ENCODE peak calls at places on chromosome 20, in seven cellular contexts. D is adrenal gland, Y is SK-N-SH, A is esophagus squamous epithelium, L is cardiac muscle cell, U is ascending aorta, F is PC-9. C is an unnamed sample. For H3K4me1 and H3K9me3, the result is how much of the 10 kb centered on the place peaks cover.

GRCh38 chr20:64151634-64152530 is 12.4 kb upstream of the MYT1 start:
- DNase-seq in D (no peak), Y (no peak), A (no peak), L (no peak), U (no peak), F (peak), C (no peak)

GRCh38 chr20:44033873-44034272 is 119.2 kb downstream of the TOX2 start:
- DNase-seq in D (no peak), Y (no peak), A (no peak), L (no peak), U (peak), F (no peak), C (no peak)

GRCh38 chr20:3616250-3616649 is 46.9 kb downstream of the GFRA4 start:
- DNase-seq in D (no peak), Y (no peak), A (no peak), L (peak), U (no peak), F (peak), C (no peak)

GRCh38 chr20:5230544-5230943 is 86.2 kb downstream of the PROKR2 start:
- DNase-seq in D (no peak), Y (no peak), A (no peak), L (no peak), U (no peak), F (no peak), C (no peak)

GRCh38 chr20:63519765-63520593 is 586 bp upstream of the PPDPF start:
- DNase-seq in D (no peak), Y (peak), A (no peak), L (no peak), U (peak), F (peak), C (peak)

GRCh38 chr20:57124800-57125399 is 141.5 kb downstream of the BMP7 start:
- DNase-seq in D (no peak), Y (no peak), A (no peak), L (no peak), U (no peak), F (no peak), C (no peak)

GRCh38 chr20:51995551-51995951 is 193.2 kb upstream of the SALL4 start:
- DNase-seq in D (no peak), Y (no peak), A (no peak), L (no peak), U (no peak), F (no peak), C (no peak)

GRCh38 chr20:54025166-54025835 is 45.1 kb downstream of the BCAS1 start:
- DNase-seq in D (no peak), Y (no peak), A (no peak), L (peak), U (no peak), F (no peak), C (no peak)

GRCh38 chr20:5127204-5127858 is 523 bp downstream of the CDS2 start:
- DNase-seq in D (peak), Y (peak), A (no peak), L (peak), U (peak), F (peak), C (peak)

GRCh38 chr20:13166006-13166405 is 55.1 kb upstream of the ISM1 start:
- DNase-seq in D (no peak), Y (no peak), A (no peak), L (no peak), U (no peak), F (no peak), C (no peak)

GRCh38 chr20:19070036-19070435 is 142.4 kb upstream of the SLC24A3 start:
- DNase-seq in D (no peak), Y (no peak), A (no peak), L (no peak), U (no peak), F (no peak), C (no peak)

GRCh38 chr20:49318430-49319203 is 40.8 kb upstream of the ZNFX1 start:
- DNase-seq in D (no peak), Y (peak), A (no peak), L (no peak), U (no peak), F (no peak), C (no peak)

GRCh38 chr20:33709905-33710541 is 10.1 kb downstream of the PXMP4 start:
- DNase-seq in D (no peak), Y (no peak), A (no peak), L (no peak), U (no peak), F (no peak), C (no peak)

GRCh38 chr20:5074050-5074674 is 45.6 kb downstream of the PCNA start:
- DNase-seq in D (peak), Y (no peak), A (no peak), L (no peak), U (no peak), F (no peak), C (no peak)

GRCh38 chr20:50151034-50151743 is 2.3 kb downstream of the PEDS1 start:
- DNase-seq in D (no peak), Y (no peak), A (no peak), L (no peak), U (no peak), F (peak), C (no peak)

GRCh38 chr20:46118481-46119020 is 437 bp downstream of the CD40 start:
- DNase-seq in D (peak), Y (no peak), A (no peak), L (peak), U (peak), F (peak), C (no peak)

GRCh38 chr20:36542019-36542488 is 735 bp downstream of the MYL9 start:
- DNase-seq in D (peak), Y (peak), A (no peak), L (peak), U (peak), F (peak), C (peak)

GRCh38 chr20:52985687-52986086 is 13.5 kb downstream of the TSHZ2 start:
- DNase-seq in D (no peak), Y (no peak), A (no peak), L (no peak), U (no peak), F (no peak), C (no peak)

GRCh38 chr20:33561981-33562601 is 72.2 kb downstream of the CBFA2T2 start:
- DNase-seq in D (peak), Y (peak), A (no peak), L (peak), U (peak), F (peak), C (peak)

GRCh38 chr20:48921883-48922867 is 664 bp downstream of the ARFGEF2 start:
- DNase-seq in D (no peak), Y (peak), A (no peak), L (no peak), U (peak), F (no peak), C (no peak)

GRCh38 chr20:38321959-38322598 is 18.1 kb downstream of the BPI start:
- DNase-seq in D (peak), Y (peak), A (no peak), L (peak), U (no peak), F (peak), C (peak)

GRCh38 chr20:60232380-60232779 is 274.2 kb downstream of the CDH26 start:
- DNase-seq in D (no peak), Y (no peak), A (no peak), L (no peak), U (no peak), F (no peak), C (no peak)

GRCh38 chr20:540391-541201 is 3.0 kb downstream of the CSNK2A1 start:
- DNase-seq in D (no peak), Y (no peak), A (no peak), L (no peak), U (no peak), F (no peak), C (no peak)

GRCh38 chr20:61759286-61760065 is 306.2 kb downstream of the TAF4 start:
- DNase-seq in D (no peak), Y (no peak), A (no peak), L (no peak), U (no peak), F (no peak), C (no peak)

GRCh38 chr20:5402903-5403531 is 86.3 kb upstream of the PROKR2 start:
- DNase-seq in D (no peak), Y (no peak), A (no peak), L (peak), U (no peak), F (peak), C (peak)

GRCh38 chr20:3890999-3891929 is 2.1 kb downstream of the PANK2 start:
- DNase-seq in D (no peak), Y (no peak), A (no peak), L (no peak), U (no peak), F (no peak), C (no peak)

GRCh38 chr20:53639647-53640440 is 46.2 kb upstream of the ZNF217 start:
- DNase-seq in D (no peak), Y (no peak), A (no peak), L (no peak), U (no peak), F (no peak), C (no peak)

GRCh38 chr20:33262658-33263065 is 20.4 kb upstream of the BPIFB1 start:
- DNase-seq in D (peak), Y (peak), A (no peak), L (peak), U (no peak), F (peak), C (peak)

GRCh38 chr20:3340443-3340842 is 67.0 kb downstream of the DNAAF9 start:
- DNase-seq in D (peak), Y (peak), A (no peak), L (peak), U (peak), F (no peak), C (peak)

GRCh38 chr20:37349517-37350491 is 3.9 kb downstream of the SRC start:
- DNase-seq in D (peak), Y (peak), A (no peak), L (peak), U (peak), F (no peak), C (no peak)

GRCh38 chr20:8057871-8058270 is 38.3 kb upstream of the TMX4 start:
- DNase-seq in D (no peak), Y (no peak), A (no peak), L (no peak), U (no peak), F (no peak), C (no peak)

GRCh38 chr20:63740070-63740500 is 509 bp downstream of the SLC2A4RG start:
- DNase-seq in D (peak), Y (peak), A (no peak), L (peak), U (peak), F (peak), C (peak)

GRCh38 chr20:59935457-59936185 is 2.2 kb upstream of the SYCP2 start:
- DNase-seq in D (no peak), Y (no peak), A (no peak), L (no peak), U (no peak), F (no peak), C (no peak)

GRCh38 chr20:53024121-53024520 is 52.0 kb downstream of the TSHZ2 start:
- DNase-seq in D (no peak), Y (no peak), A (no peak), L (no peak), U (no peak), F (no peak), C (no peak)

GRCh38 chr20:17648782-17649730 is 33.0 kb downstream of the RRBP1 start:
- DNase-seq in D (no peak), Y (peak), A (no peak), L (no peak), U (no peak), F (peak), C (no peak)

GRCh38 chr20:710762-711120 is 35.1 kb upstream of the SCRT2 start:
- DNase-seq in D (no peak), Y (no peak), A (no peak), L (no peak), U (no peak), F (no peak), C (no peak)

GRCh38 chr20:59994697-59995122 is 36.5 kb downstream of the CDH26 start:
- DNase-seq in D (no peak), Y (no peak), A (no peak), L (peak), U (no peak), F (peak), C (no peak)

DNA sequence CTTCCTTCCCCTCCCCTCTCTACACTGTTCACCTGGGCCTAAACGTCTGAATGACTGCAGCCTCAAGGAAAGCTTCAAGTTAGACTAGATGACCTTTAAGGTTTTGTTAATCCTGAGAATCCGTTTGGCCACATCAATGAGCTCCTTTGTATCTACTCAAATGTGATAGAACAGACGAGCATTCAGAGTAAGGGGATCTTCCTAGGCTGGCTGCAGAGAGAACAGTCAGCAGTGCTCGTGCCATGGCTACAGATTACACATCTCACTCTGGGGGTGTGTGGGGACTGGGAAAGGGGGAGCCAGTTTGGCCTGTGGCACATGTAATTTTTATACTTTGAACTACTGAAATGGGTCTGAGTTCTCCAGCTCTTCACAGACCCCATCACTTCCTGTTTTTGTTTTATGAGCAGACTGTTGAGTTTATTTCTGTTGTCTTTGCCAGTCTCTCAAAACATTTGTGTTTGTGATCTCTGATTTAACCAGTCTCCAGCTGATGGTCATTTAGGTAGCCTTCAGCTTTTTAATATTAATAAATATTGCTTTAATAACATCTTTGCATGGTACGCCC is 50.9 kb downstream of the KCNS1 start:
- DNase-seq in D (no peak), Y (no peak), A (no peak), L (no peak), U (no peak), F (no peak), C (no peak)
- H3K4me1 ChIP-seq in D (under half), Y (under half), A (under half), L (under half), U (under half), F (under half), C (under half)

GRCh38 chr20:24616258-24617079 is 147.0 kb downstream of the SYNDIG1 start:
- DNase-seq in D (no peak), Y (no peak), A (no peak), L (no peak), U (no peak), F (no peak), C (no peak)
- H3K9me3 ChIP-seq in D (under half), Y (under half), A (under half), L (under half), U (under half), F (under half), C (under half)

GRCh38 chr20:10739575-10739974 is 65.8 kb upstream of the JAG1 start:
- DNase-seq in D (no peak), Y (no peak), A (no peak), L (peak), U (no peak), F (peak), C (no peak)
- H3K4me3 ChIP-seq in D (no peak), Y (no peak), A (peak), L (no peak), U (peak), F (no peak), C (no peak)

DNA sequence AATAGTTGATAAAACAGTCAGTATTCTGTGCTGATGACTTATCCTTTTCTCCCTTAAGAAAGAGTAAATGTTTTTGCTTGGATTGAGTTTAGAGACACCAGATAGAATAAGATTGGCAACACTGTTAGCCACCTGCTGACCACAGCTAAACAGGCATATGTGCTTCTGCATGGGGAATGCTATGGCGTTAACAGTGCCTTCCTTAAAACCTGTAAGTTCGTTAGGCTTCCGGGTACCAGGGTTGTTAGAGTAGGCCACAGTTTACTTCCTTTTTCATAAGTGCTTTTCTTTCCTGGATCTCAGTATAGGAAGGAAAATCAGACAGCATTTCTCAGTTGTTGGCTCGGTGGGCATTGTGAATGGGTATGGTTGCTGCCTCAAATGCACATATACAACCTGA is 22.8 kb downstream of the TOP1 start:
- DNase-seq in D (no peak), Y (no peak), A (no peak), L (no peak), U (no peak), F (no peak), C (no peak)
- H3K4me1 ChIP-seq in D (half or more), Y (half or more), A (under half), L (half or more), U (under half), F (half or more), C (under half)

DNA sequence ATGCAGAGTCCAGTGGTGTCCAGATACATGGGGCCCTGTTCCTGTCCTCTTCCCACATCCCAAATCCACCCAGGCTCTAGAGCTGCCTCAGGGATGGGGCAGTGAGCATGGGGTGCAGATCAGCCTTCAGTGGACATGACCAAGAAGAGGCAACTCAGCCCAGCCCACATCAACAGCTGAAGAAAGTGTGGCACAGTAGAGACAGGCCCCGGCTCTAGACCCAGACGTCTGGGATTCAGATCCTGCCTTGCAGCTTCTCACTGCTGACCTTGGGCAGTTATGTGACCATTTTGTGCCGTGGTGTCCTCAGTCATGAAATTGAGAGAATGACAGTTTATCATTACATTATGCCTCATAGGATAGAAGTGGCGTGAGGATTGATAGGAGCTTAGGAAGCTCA is 54.6 kb upstream of the CST7 start:
- DNase-seq in D (no peak), Y (no peak), A (no peak), L (no peak), U (no peak), F (no peak), C (no peak)
- H3K9me3 ChIP-seq in D (under half), Y (under half), A (under half), L (under half), U (under half), F (under half), C (under half)

GRCh38 chr20:47358672-47359532 is 2.4 kb upstream of the ZMYND8 start:
- DNase-seq in D (peak), Y (peak), A (peak), L (peak), U (peak), F (peak), C (peak)
- H3K4me3 ChIP-seq in D (no peak), Y (no peak), A (no peak), L (no peak), U (peak), F (peak), C (peak)

GRCh38 chr20:35312348-35312747 is 20.1 kb upstream of the FAM83C start:
- DNase-seq in D (no peak), Y (no peak), A (no peak), L (peak), U (no peak), F (peak), C (no peak)
- H3K4me1 ChIP-seq in D (under half), Y (under half), A (under half), L (under half), U (under half), F (half or more), C (under half)

DNA sequence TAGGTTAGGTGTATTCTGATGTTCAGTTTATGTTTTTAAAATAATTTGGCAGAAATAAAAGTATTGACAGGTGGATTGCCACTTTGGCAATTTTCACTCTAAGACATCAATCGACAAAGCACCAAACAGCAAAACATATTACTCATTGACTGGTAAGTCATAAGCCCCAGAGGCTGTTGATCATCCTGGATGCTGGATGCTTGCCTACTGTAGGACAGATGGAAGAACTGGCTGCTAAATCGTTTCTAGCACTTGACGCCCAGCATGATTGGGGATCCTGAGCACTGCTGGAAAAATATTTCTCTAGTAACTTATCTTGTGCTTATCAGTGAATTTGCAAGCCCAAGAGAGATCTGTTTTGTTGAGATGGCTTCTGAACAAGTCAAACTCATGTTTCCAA is 1001.9 kb upstream of the FLRT3 start:
- DNase-seq in D (no peak), Y (no peak), A (no peak), L (no peak), U (no peak), F (no peak), C (no peak)
- H3K9me3 ChIP-seq in D (under half), Y (under half), A (under half), L (under half), U (under half), F (under half), C (under half)

DNA sequence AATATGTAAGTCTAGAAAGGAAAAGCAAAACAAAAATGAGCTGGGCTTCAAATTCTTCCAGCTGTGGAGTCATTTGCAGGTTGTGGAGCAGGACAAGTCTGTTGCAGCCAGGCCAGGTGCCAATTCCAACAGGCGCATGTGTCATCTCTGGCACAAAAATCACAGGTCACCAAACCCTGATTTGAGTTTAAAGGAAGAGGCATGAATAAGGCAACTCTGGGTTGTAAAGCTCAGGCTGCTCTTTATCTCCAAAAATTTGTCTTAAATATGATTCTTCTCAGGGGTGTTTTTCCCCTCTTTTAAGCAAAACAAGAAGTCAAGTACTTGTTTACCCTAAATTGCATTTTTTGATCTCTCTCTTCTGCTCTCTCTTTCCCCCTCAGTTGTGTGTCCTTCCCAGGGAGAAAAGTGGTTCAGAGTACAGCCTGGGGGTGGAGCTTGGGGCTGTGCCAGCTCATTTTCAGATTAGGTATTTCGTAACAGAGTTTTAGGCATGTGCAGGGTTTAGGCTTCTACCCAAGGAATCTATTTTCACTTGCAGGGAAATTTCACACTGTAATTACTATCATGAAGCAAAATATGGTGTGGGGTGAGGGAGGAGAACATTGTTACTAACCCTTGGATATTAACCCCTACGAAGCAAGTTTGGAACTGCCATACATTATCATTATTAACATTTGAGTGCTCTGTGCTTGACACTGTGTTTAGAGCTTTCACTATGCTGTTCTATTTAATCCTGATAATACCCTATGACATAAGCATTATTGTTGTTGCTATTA is 8.3 kb upstream of the NCOA3 start:
- DNase-seq in D (peak), Y (peak), A (no peak), L (peak), U (peak), F (peak), C (peak)
- H3K4me3 ChIP-seq in D (no peak), Y (no peak), A (no peak), L (no peak), U (no peak), F (peak), C (peak)

C was measured in BE2C.